ENCODE peak calls at places on chromosomes 3 and 15, in eight cellular contexts. M is A549, V is SK-N-SH, O is HepG2, Q is K562, K is H1, R is endothelial cell of umbilical vein, Z is GM12878. J is an unnamed sample.

GRCh38 chr3:99396651-99397050 is 241.7 kb upstream of the COL8A1 start:
- DNase-seq in M (no peak), V (no peak), O (no peak), Q (no peak), K (no peak), R (no peak), Z (no peak), J (no peak)

GRCh38 chr15:44536962-44537727 is at the start of gene EIF3J:
- DNase-seq in M (peak), V (peak), O (peak), Q (peak), K (no peak), R (peak), Z (peak), J (peak)

GRCh38 chr3:67558429-67558828 is 96.0 kb downstream of the SUCLG2 start:
- DNase-seq in M (no peak), V (no peak), O (no peak), Q (no peak), K (no peak), R (peak), Z (no peak), J (no peak)

GRCh38 chr15:82832601-82833209 is 23.3 kb downstream of the WHAMM start:
- DNase-seq in M (peak), V (no peak), O (no peak), Q (no peak), K (no peak), R (peak), Z (peak), J (peak)

GRCh38 chr3:194379231-194379630 is 9.7 kb upstream of the LRRC15 start:
- DNase-seq in M (no peak), V (no peak), O (no peak), Q (no peak), K (no peak), R (no peak), Z (no peak), J (no peak)

GRCh38 chr3:126939347-126939735 is 43.6 kb upstream of the PLXNA1 start:
- DNase-seq in M (peak), V (peak), O (no peak), Q (no peak), K (no peak), R (peak), Z (no peak), J (no peak)

GRCh38 chr3:99534951-99535704 is 103.3 kb upstream of the COL8A1 start:
- DNase-seq in M (no peak), V (no peak), O (no peak), Q (no peak), K (no peak), R (peak), Z (no peak), J (no peak)

GRCh38 chr15:70508561-70509281 is 254.6 kb downstream of the UACA start:
- DNase-seq in M (peak), V (no peak), O (peak), Q (no peak), K (no peak), R (peak), Z (no peak), J (no peak)

GRCh38 chr3:110198717-110199587 is 861.6 kb upstream of the DPPA4 start:
- DNase-seq in M (no peak), V (no peak), O (no peak), Q (no peak), K (no peak), R (no peak), Z (no peak), J (no peak)

GRCh38 chr15:101455291-101455916 is 34.1 kb downstream of the PCSK6 start:
- DNase-seq in M (no peak), V (peak), O (no peak), Q (peak), K (no peak), R (no peak), Z (no peak), J (no peak)

GRCh38 chr3:86563358-86563970 is 427.5 kb downstream of the VGLL3 start:
- DNase-seq in M (peak), V (peak), O (peak), Q (peak), K (no peak), R (peak), Z (no peak), J (peak)

GRCh38 chr3:15492847-15493360 is 28.6 kb downstream of the COLQ start:
- DNase-seq in M (no peak), V (no peak), O (no peak), Q (no peak), K (no peak), R (no peak), Z (no peak), J (no peak)

GRCh38 chr3:3110749-3111361 is 681 bp upstream of the IL5RA start:
- DNase-seq in M (no peak), V (no peak), O (no peak), Q (no peak), K (no peak), R (no peak), Z (no peak), J (no peak)

GRCh38 chr3:126485131-126485530 is 9.4 kb upstream of the ZXDC start:
- DNase-seq in M (no peak), V (no peak), O (no peak), Q (no peak), K (no peak), R (no peak), Z (no peak), J (no peak)

GRCh38 chr15:46277994-46278885 is 643.4 kb downstream of the SQOR start:
- DNase-seq in M (no peak), V (peak), O (no peak), Q (no peak), K (no peak), R (no peak), Z (no peak), J (no peak)

GRCh38 chr3:184283681-184284080 is 7.9 kb downstream of the ECE2 start:
- DNase-seq in M (no peak), V (no peak), O (no peak), Q (no peak), K (no peak), R (no peak), Z (no peak), J (no peak)

GRCh38 chr3:52495777-52496602 is 852 bp downstream of the STAB1 start:
- DNase-seq in M (no peak), V (no peak), O (peak), Q (no peak), K (no peak), R (peak), Z (no peak), J (no peak)

GRCh38 chr3:133829310-133829707 is 23.7 kb downstream of the SRPRB start:
- DNase-seq in M (no peak), V (no peak), O (no peak), Q (no peak), K (no peak), R (no peak), Z (no peak), J (no peak)

GRCh38 chr15:78985859-78986470 is 41.1 kb upstream of the CTSH start:
- DNase-seq in M (no peak), V (no peak), O (no peak), Q (no peak), K (no peak), R (no peak), Z (no peak), J (no peak)

GRCh38 chr3:126672741-126673140 is 17.8 kb upstream of the TXNRD3 start:
- DNase-seq in M (no peak), V (no peak), O (no peak), Q (no peak), K (no peak), R (no peak), Z (no peak), J (no peak)

GRCh38 chr3:20846792-20847191 is 660.8 kb upstream of the SGO1 start:
- DNase-seq in M (no peak), V (no peak), O (peak), Q (no peak), K (no peak), R (no peak), Z (no peak), J (no peak)

DNA sequence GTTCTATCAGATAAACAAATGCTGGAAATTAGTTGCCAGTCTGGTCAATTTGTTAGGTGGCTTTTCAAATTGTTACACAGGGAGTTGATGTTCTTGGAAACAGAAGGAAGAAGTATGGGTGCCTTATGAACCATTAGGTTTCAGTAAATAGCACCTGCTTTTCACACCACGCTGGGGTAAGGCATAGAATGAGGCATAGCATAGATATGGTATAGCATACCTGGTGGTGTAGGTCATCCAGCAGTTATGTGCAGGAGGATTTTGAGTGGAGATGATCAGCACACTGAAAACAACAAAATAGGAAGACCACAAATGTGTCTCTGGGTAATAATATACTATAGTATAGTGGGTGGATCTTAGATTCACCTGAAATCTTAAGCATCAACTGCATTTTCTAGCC is 121.4 kb downstream of the GMPS start:
- DNase-seq in M (no peak), V (no peak), O (no peak), Q (no peak), K (no peak), R (no peak), Z (no peak), J (no peak)
- H3K27ac ChIP-seq in M (no peak), V (no peak), O (no peak), Q (no peak), K (no peak), R (no peak), Z (no peak), J (no peak)

GRCh38 chr15:25724899-25725298 is 138.2 kb downstream of the ATP10A start:
- DNase-seq in M (no peak), V (no peak), O (no peak), Q (no peak), K (no peak), R (no peak), Z (no peak), J (no peak)
- TF ChIP-seq MAX in M (no peak), V (no peak), O (no peak), Q (no peak), K (no peak), R (no peak), Z (no peak), J (no peak)

GRCh38 chr3:18843188-18843587 is 305.1 kb upstream of the KCNH8 start:
- DNase-seq in M (no peak), V (no peak), O (no peak), Q (no peak), K (no peak), R (no peak), Z (no peak), J (no peak)

GRCh38 chr3:18841422-18842343 is 306.6 kb upstream of the KCNH8 start:
- DNase-seq in M (no peak), V (no peak), O (no peak), Q (no peak), K (no peak), R (no peak), Z (no peak), J (no peak)

GRCh38 chr3:18847583-18848197 is 300.6 kb upstream of the KCNH8 start:
- DNase-seq in M (peak), V (peak), O (peak), Q (no peak), K (no peak), R (no peak), Z (no peak), J (peak)

GRCh38 chr3:18840535-18841137 is 307.7 kb upstream of the KCNH8 start:
- DNase-seq in M (no peak), V (no peak), O (no peak), Q (no peak), K (no peak), R (no peak), Z (no peak), J (no peak)

GRCh38 chr3:18843930-18844329 is 304.4 kb upstream of the KCNH8 start:
- DNase-seq in M (no peak), V (no peak), O (no peak), Q (no peak), K (no peak), R (no peak), Z (no peak), J (no peak)
- H3K27ac ChIP-seq in M (no peak), V (no peak), O (no peak), Q (no peak), K (no peak), R (no peak), Z (no peak), J (no peak)

DNA sequence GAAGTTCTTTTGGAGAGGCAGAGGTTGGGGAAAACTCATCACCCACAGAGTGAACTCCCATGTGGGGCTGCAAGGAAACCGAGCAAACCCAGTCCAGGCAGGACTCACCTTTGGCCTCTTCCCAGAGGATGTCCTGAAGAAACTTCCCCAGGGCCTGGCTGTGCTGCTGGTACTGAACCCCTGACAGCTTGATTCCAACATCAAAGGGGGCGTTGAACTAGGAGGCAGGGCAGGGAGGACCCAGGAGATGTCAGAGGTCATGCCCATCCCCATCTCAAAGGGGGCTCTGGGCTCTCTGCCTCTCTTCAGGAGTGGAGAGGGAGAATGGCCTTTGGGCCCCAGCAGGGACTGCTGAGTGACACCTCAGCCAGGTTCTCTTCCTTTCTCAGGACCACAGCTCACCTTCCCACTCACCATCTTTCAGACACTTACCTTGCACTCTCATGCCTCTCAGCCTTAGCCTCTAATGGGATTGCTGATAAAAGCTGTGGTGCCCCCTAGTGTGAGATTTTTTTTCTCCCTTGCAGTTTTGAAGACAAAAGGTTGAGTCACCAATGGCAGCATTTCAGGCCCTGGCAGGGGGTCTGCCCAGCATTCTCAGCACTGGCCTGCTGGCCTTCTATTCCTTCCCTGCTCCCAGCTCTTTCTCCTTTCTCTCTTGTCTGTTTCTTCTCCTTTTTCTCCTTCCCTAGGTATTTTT is 6.0 kb downstream of the GHRL start:
- DNase-seq in M (peak), V (peak), O (peak), Q (no peak), K (peak), R (peak), Z (no peak), J (peak)
- TF ChIP-seq MAX in M (no peak), V (no peak), O (no peak), Q (no peak), K (no peak), R (no peak), Z (no peak), J (no peak)

DNA sequence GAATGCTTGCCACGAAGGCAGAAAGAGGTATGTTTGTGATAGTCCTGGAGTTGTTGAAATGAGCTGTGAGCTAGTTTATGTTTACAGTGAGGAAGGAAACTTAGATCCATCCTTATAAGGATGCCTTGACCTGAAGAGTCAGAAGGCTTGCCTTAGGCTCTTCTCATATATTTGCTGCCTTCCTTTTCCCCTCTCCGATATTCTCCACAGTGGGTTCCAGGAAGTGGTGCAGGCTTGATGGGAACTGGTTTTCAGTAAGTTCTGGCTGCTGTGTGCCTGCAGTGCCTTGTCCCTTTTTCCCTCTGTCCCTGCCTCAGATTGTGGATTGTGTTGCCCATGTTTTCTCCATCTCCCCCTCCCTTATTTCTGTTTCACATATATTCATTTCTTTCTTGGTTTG is 287.3 kb upstream of the UBE2E1 start:
- DNase-seq in M (no peak), V (no peak), O (no peak), Q (no peak), K (no peak), R (no peak), Z (no peak), J (no peak)
- H3K27ac ChIP-seq in M (no peak), V (no peak), O (no peak), Q (no peak), K (no peak), R (no peak), Z (no peak), J (no peak)

DNA sequence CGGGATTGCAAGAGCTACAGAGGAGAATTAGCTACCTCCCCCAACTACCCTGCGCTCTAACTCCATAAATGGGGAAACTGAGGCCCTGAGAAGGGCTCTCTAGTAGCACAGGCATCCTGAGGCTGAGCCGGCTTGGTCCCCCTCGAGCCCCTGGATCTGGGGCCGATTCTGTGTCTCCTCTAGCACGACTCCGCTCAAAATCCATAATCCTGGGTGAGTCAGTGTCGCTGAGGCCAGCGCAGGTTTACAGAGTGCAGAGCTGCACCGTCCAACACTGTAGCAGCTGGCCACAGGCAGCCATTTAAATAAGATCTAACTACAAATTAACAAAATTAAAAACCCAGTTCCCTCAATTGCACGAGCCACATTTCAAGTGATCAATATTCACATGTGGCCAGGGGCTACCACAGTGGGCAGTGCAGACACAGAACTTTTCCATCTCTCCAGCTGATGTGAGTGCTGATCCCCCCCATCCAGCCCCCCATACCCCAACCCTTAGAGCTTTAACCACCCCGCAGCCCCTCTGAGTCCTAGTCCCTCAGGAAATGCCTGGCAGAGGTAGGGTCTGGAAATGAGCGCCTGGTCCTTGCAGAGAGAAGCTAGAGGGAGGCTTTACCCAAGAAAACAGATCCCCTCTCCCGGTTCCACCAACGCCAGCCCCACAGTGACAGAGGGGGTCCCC is 10.7 kb downstream of the GATA2 start:
- DNase-seq in M (no peak), V (peak), O (no peak), Q (no peak), K (no peak), R (peak), Z (no peak), J (no peak)
- TF ChIP-seq MAX in M (no peak), V (no peak), O (no peak), Q (no peak), K (no peak), R (no peak), Z (no peak), J (no peak)

DNA sequence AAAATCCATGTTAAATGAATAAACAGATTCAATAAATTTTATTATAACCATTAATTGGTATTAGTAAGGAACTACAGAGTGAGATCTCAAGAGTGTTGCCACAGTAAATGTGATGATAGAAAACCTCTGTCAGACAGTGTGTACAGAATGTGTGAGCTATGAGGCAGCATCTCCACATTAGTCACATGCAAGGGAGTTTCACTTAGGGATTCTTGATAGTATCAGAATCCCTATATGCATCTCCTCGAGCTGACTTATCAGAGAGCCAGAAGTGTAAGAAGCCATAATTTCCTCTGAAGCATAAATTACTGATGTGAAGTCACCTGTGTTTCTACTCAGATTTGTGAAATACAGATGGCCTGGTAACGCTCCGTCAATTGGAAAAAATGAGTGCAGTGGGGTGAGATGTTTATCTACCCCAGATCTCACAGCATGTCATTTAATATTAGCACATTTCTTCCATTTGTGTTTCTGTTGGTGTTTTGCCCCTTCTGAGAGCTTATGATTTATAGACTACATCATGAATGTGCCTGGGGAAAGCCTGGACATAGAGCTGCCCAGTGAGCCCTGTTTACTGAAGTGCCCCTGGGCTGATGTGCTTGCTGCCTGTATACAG is 262.4 kb downstream of the CPNE4 start:
- DNase-seq in M (no peak), V (peak), O (no peak), Q (no peak), K (no peak), R (no peak), Z (no peak), J (no peak)
- H3K27ac ChIP-seq in M (no peak), V (no peak), O (no peak), Q (no peak), K (no peak), R (no peak), Z (no peak), J (no peak)

GRCh38 chr3:123447749-123448502 is 964 bp downstream of the ADCY5 start:
- DNase-seq in M (no peak), V (peak), O (no peak), Q (peak), K (no peak), R (no peak), Z (no peak), J (no peak)
- TF ChIP-seq MAX in M (no peak), V (no peak), O (no peak), Q (no peak), K (peak), R (no peak), Z (no peak), J (no peak)

DNA sequence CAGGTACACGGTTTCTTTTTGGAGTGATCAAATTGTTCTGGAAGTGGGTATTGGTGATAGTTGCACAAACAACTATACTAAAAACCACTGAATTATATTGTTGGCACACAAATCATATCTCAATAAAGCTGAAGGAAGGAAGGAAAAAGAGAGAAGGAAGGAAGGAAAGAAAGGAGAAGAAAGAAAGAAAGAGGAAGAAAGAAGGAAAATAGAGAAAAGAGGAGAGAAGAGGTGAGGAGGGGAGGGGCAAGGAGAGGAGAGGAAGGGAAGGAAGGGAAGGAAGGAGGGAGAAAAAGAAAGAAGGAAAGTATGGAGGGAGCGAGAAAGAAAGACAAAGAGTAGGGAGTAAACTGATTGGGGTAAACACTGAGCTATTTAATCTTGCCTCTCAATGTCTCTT is 77.9 kb upstream of the TSC22D2 start:
- DNase-seq in M (no peak), V (no peak), O (no peak), Q (no peak), K (no peak), R (no peak), Z (no peak), J (no peak)
- H3K27ac ChIP-seq in M (no peak), V (no peak), O (no peak), Q (no peak), K (no peak), R (no peak), Z (no peak), J (no peak)

GRCh38 chr15:25061808-25062550 is 107.2 kb downstream of the SNRPN start:
- DNase-seq in M (no peak), V (no peak), O (no peak), Q (no peak), K (no peak), R (no peak), Z (no peak), J (no peak)
- TF ChIP-seq MAX in M (no peak), V (no peak), O (no peak), Q (no peak), K (no peak), R (no peak), Z (no peak), J (no peak)